ENCODE peak calls at places on chromosomes 16 and 17, in nine cellular contexts. T is ascending aorta, S is AG09309, G is HepG2, M is astrocyte of the spinal cord, E is IMR-90, X is HFFc6, N is epithelial cell of esophagus, W is upper lobe of right lung. A is an unnamed sample.

GRCh38 chr16:90046122-90046970 is 27.1 kb upstream of the DBNDD1 start:
- DNase-seq in T (no peak), S (no peak), G (no peak), M (no peak), E (no peak), X (no peak), N (no peak), W (peak), A (no peak)

GRCh38 chr16:4572715-4573114 is 16.6 kb downstream of the C16orf96 start:
- DNase-seq in T (no peak), S (no peak), G (no peak), M (no peak), E (no peak), X (no peak), N (no peak), W (no peak), A (no peak)

GRCh38 chr17:82152556-82153294 is 54.7 kb upstream of the FASN start:
- DNase-seq in T (no peak), S (no peak), G (no peak), M (no peak), E (no peak), X (no peak), N (peak), W (peak), A (no peak)

GRCh38 chr17:4712526-4712925 is 2.1 kb downstream of the ARRB2 start:
- DNase-seq in T (no peak), S (no peak), G (no peak), M (no peak), E (no peak), X (no peak), N (peak), W (no peak), A (no peak)

GRCh38 chr17:44599298-44600175 is 42.3 kb downstream of the FZD2 start:
- DNase-seq in T (peak), S (peak), G (no peak), M (peak), E (peak), X (peak), N (peak), W (no peak), A (no peak)

GRCh38 chr17:58277107-58277506 is 3.6 kb downstream of the MPO start:
- DNase-seq in T (no peak), S (no peak), G (no peak), M (no peak), E (peak), X (no peak), N (peak), W (no peak), A (peak)

GRCh38 chr17:8537734-8538133 is 92.8 kb downstream of the MYH10 start:
- DNase-seq in T (no peak), S (no peak), G (no peak), M (no peak), E (no peak), X (no peak), N (no peak), W (no peak), A (no peak)

GRCh38 chr16:22299036-22299435 is 1.8 kb downstream of the POLR3E start:
- DNase-seq in T (no peak), S (no peak), G (no peak), M (no peak), E (no peak), X (no peak), N (no peak), W (no peak), A (no peak)

GRCh38 chr17:31369266-31369665 is 22.2 kb upstream of the RAB11FIP4 start:
- DNase-seq in T (no peak), S (no peak), G (no peak), M (peak), E (peak), X (no peak), N (no peak), W (no peak), A (no peak)

GRCh38 chr17:2798679-2799078 is 2.4 kb downstream of the RAP1GAP2 start:
- DNase-seq in T (no peak), S (no peak), G (no peak), M (no peak), E (no peak), X (no peak), N (no peak), W (no peak), A (no peak)

GRCh38 chr16:88534731-88535141 is 35.5 kb upstream of the ZC3H18 start:
- DNase-seq in T (no peak), S (no peak), G (no peak), M (peak), E (peak), X (peak), N (peak), W (peak), A (peak)

GRCh38 chr16:88532434-88533241 is 37.6 kb upstream of the ZC3H18 start:
- DNase-seq in T (no peak), S (no peak), G (no peak), M (no peak), E (no peak), X (no peak), N (no peak), W (no peak), A (no peak)

GRCh38 chr16:88535181-88535856 is 34.9 kb upstream of the ZC3H18 start:
- DNase-seq in T (no peak), S (no peak), G (no peak), M (no peak), E (no peak), X (no peak), N (no peak), W (no peak), A (peak)

GRCh38 chr16:88533381-88533831 is 36.8 kb upstream of the ZC3H18 start:
- DNase-seq in T (no peak), S (no peak), G (no peak), M (peak), E (peak), X (peak), N (peak), W (no peak), A (no peak)

GRCh38 chr16:88533945-88534641 is 36.1 kb upstream of the ZC3H18 start:
- DNase-seq in T (peak), S (no peak), G (no peak), M (peak), E (peak), X (peak), N (peak), W (peak), A (peak)
- TF ChIP-seq CTCF in T (no peak), S (no peak), G (no peak), M (no peak), E (no peak), X (no peak), N (no peak), W (no peak), A (no peak)

DNA sequence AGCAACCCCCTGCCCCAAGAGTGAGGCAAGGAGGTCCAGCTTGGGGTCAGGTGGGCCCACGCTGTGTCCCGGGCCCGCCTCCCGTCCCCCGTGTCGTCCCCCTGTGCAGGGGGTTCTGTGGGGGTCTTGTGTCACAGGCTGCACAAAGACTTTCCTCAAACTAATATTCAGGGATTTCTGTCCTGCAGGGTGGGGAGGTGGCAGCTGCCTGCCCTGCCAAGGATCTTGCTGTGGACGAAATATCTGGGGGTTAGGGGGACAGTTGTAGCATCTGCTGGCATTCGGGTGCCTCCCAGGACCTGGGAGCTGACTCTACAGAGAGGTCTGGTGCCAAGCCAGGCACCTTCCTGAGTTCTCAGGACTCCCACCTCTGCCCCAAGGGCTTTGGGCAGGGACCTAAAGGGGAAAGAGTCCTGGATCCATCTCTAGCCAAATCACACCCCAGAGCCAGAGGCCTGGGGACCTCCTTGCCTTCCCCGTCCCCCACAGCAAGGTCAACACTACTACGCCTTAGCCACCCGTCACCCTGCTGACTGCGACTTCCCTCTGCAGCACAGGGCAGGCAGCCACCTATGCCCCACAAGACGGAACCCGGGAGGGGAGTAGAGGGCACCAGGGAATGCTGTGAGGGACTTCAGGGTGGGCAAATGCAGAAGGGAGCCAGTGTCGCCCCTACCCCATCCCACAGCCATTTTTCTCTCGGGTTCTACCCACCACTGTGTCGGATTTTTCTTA is 59.3 kb downstream of the TMEM132E start:
- DNase-seq in T (no peak), S (no peak), G (no peak), M (no peak), E (no peak), X (no peak), N (no peak), W (no peak), A (no peak)
- TF ChIP-seq CTCF in T (no peak), S (no peak), G (no peak), M (no peak), E (no peak), X (peak), N (no peak), W (no peak), A (peak)

GRCh38 chr17:65231662-65232335 is 94.6 kb downstream of the RGS9 start:
- DNase-seq in T (peak), S (peak), G (peak), M (peak), E (peak), X (peak), N (peak), W (peak), A (peak)
- TF ChIP-seq CTCF in T (peak), S (peak), G (peak), M (peak), E (peak), X (peak), N (peak), W (peak), A (peak)

GRCh38 chr16:54934536-54935410 is 4.1 kb downstream of the IRX5 start:
- DNase-seq in T (no peak), S (peak), G (no peak), M (peak), E (no peak), X (no peak), N (peak), W (peak), A (peak)
- TF ChIP-seq CTCF in T (no peak), S (peak), G (peak), M (peak), E (no peak), X (peak), N (peak), W (no peak), A (no peak)

GRCh38 chr16:2047330-2048115 is at the start of the genes NTHL1 and TSC2:
- DNase-seq in T (peak), S (peak), G (peak), M (peak), E (peak), X (peak), N (peak), W (peak), A (peak)
- TF ChIP-seq CTCF in T (no peak), S (peak), G (peak), M (peak), E (peak), X (peak), N (peak), W (peak), A (peak)

GRCh38 chr17:15261818-15262290 is 3.3 kb downstream of the PMP22 start:
- DNase-seq in T (no peak), S (no peak), G (no peak), M (peak), E (no peak), X (peak), N (no peak), W (no peak), A (no peak)

GRCh38 chr17:15261063-15261817 is 3.9 kb downstream of the PMP22 start:
- DNase-seq in T (peak), S (no peak), G (peak), M (peak), E (peak), X (peak), N (no peak), W (peak), A (peak)

GRCh38 chr17:15262291-15263205 is 2.6 kb downstream of the PMP22 start:
- DNase-seq in T (peak), S (peak), G (no peak), M (peak), E (peak), X (peak), N (peak), W (peak), A (peak)

GRCh38 chr17:15258113-15258512 is 7.0 kb downstream of the PMP22 start:
- DNase-seq in T (no peak), S (no peak), G (no peak), M (no peak), E (no peak), X (no peak), N (no peak), W (no peak), A (no peak)

GRCh38 chr17:15260376-15261062 is 4.6 kb downstream of the PMP22 start:
- DNase-seq in T (peak), S (peak), G (peak), M (peak), E (peak), X (peak), N (peak), W (peak), A (peak)
- TF ChIP-seq CTCF in T (peak), S (peak), G (peak), M (peak), E (peak), X (peak), N (peak), W (peak), A (peak)

GRCh38 chr17:50872710-50873424 is 6.7 kb upstream of the TOB1 start:
- DNase-seq in T (peak), S (no peak), G (no peak), M (peak), E (peak), X (peak), N (peak), W (no peak), A (peak)
- TF ChIP-seq CTCF in T (no peak), S (no peak), G (no peak), M (no peak), E (no peak), X (no peak), N (no peak), W (no peak), A (no peak)

GRCh38 chr17:80782536-80783427 is 208.9 kb upstream of the CHMP6 start:
- DNase-seq in T (peak), S (no peak), G (no peak), M (no peak), E (peak), X (no peak), N (no peak), W (no peak), A (peak)
- TF ChIP-seq CTCF in T (no peak), S (no peak), G (no peak), M (no peak), E (no peak), X (no peak), N (no peak), W (no peak), A (no peak)

GRCh38 chr17:77528516-77529327 is 388.0 kb downstream of the SEC14L1 start:
- DNase-seq in T (no peak), S (no peak), G (no peak), M (no peak), E (no peak), X (no peak), N (no peak), W (peak), A (peak)

GRCh38 chr17:77529328-77529650 is 388.5 kb downstream of the SEC14L1 start:
- DNase-seq in T (no peak), S (no peak), G (no peak), M (no peak), E (no peak), X (no peak), N (no peak), W (peak), A (no peak)

GRCh38 chr17:77531641-77532040 is 390.9 kb downstream of the SEC14L1 start:
- DNase-seq in T (no peak), S (no peak), G (no peak), M (no peak), E (no peak), X (no peak), N (no peak), W (peak), A (no peak)

GRCh38 chr17:77530591-77530990 is 389.8 kb downstream of the SEC14L1 start:
- DNase-seq in T (no peak), S (no peak), G (no peak), M (no peak), E (no peak), X (no peak), N (no peak), W (peak), A (no peak)

DNA sequence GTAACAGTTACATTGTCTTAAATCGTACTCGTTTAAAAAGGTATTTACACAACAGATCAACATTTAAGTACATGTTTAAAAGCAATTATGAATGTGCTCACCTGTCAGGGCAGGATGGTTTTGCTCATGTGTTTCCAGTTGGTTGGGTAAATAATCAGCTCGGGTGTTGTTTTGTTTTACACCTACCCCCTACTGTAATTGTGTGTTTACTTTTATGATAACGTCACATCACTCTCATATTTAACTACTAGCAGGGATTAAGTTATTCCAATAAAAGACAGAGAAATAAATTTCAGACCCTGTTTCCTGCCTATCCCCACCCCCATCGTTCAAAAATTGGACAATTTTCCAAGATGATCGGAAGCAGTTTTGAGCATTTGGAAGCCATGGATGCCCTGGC is 390.2 kb downstream of the SEC14L1 start:
- DNase-seq in T (no peak), S (no peak), G (no peak), M (no peak), E (no peak), X (no peak), N (no peak), W (no peak), A (no peak)
- TF ChIP-seq CTCF in T (no peak), S (no peak), G (no peak), M (no peak), E (no peak), X (no peak), N (no peak), W (no peak), A (no peak)

GRCh38 chr16:62249069-62249468 is 212.8 kb upstream of the CDH8 start:
- DNase-seq in T (no peak), S (no peak), G (no peak), M (no peak), E (no peak), X (no peak), N (no peak), W (no peak), A (no peak)
- TF ChIP-seq CTCF in T (no peak), S (no peak), G (no peak), M (no peak), E (no peak), X (no peak), N (peak), W (no peak), A (no peak)